ENCODE peak calls at places on chromosomes 1 and 21, in four cellular contexts. U, H, T and P are unnamed samples.

GRCh38 chr21:38498057-38498833 is at the start of gene ERG:
- DNase-seq in U (no peak), H (no peak), T (no peak), P (no peak)

GRCh38 chr1:217889401-217889800 is 258.3 kb downstream of the SPATA17 start:
- DNase-seq in U (no peak), H (peak), T (no peak), P (no peak)

GRCh38 chr1:231603598-231604275 is 22.9 kb upstream of the DISC1 start:
- DNase-seq in U (peak), H (peak), T (no peak), P (no peak)

GRCh38 chr1:115929846-115930245 is 46.5 kb upstream of the SLC22A15 start:
- DNase-seq in U (no peak), H (peak), T (no peak), P (no peak)

GRCh38 chr1:56389813-56390539 is 189.4 kb downstream of the PLPP3 start:
- DNase-seq in U (no peak), H (no peak), T (no peak), P (no peak)

GRCh38 chr1:160546942-160547341 is 23.9 kb upstream of the SLAMF6 start:
- DNase-seq in U (no peak), H (peak), T (no peak), P (no peak)

GRCh38 chr1:105894006-105894405 is 1162.5 kb upstream of the PRMT6 start:
- DNase-seq in U (no peak), H (no peak), T (no peak), P (no peak)

GRCh38 chr1:117009132-117009531 is 7.6 kb downstream of the CD101 start:
- DNase-seq in U (no peak), H (peak), T (no peak), P (no peak)

GRCh38 chr21:32248616-32249550 is 30.0 kb downstream of the MIS18A start:
- DNase-seq in U (no peak), H (no peak), T (no peak), P (no peak)

GRCh38 chr1:21344098-21344749 is 54.0 kb upstream of the ECE1 start:
- DNase-seq in U (no peak), H (no peak), T (no peak), P (no peak)

DNA sequence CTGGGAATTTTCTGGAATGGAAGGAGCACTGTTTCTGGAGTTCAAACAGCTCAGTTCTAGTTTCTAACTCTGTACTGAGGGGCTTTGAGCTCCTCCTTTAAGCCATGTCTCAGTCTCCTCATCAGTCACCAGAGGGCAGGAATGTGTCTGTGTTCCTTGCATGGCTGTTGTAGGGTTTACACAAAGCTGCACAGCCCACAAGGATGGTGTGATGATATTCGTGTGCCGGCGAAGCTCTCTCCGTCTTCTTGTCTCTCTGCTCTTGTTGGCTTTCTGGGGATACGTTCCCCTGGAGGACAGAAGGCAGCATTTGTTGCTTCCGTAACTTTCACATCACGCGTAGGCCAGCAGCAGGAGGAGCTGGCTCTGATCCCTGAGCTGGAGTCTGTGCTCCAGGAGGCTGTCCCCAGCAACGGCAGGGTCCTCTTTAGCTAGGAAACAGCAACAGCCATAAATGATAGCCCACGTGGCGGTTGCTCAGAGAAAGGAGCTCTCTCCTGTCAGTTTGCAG is 189.3 kb upstream of the VAMP3 start:
- DNase-seq in U (no peak), H (no peak), T (peak), P (no peak)
- TF ChIP-seq CTCF in U (no peak), H (no peak), T (no peak), P (no peak)

GRCh38 chr1:18486195-18486594 is 5.5 kb downstream of the KLHDC7A start:
- DNase-seq in U (no peak), H (peak), T (no peak), P (no peak)
- TF ChIP-seq CTCF in U (no peak), H (peak), T (no peak), P (no peak)

GRCh38 chr1:32758177-32758794 is 55.7 kb upstream of the SYNC start:
- DNase-seq in U (no peak), H (no peak), T (no peak), P (no peak)
- TF ChIP-seq CTCF in U (no peak), H (no peak), T (no peak), P (no peak)

GRCh38 chr1:25819496-25820246 is at the start of gene MTFR1L:
- DNase-seq in U (peak), H (peak), T (peak), P (peak)

GRCh38 chr1:25820247-25821111 is 725 bp downstream of the MTFR1L start:
- DNase-seq in U (no peak), H (peak), T (no peak), P (peak)

GRCh38 chr1:25818569-25818968 is 1.2 kb upstream of the MTFR1L start:
- DNase-seq in U (no peak), H (no peak), T (no peak), P (no peak)

GRCh38 chr1:25821630-25822091 is 1.9 kb downstream of the MTFR1L start:
- DNase-seq in U (no peak), H (no peak), T (no peak), P (no peak)

GRCh38 chr1:25821112-25821476 is 1.3 kb downstream of the MTFR1L start:
- DNase-seq in U (no peak), H (peak), T (no peak), P (no peak)
- TF ChIP-seq CTCF in U (no peak), H (no peak), T (no peak), P (no peak)

DNA sequence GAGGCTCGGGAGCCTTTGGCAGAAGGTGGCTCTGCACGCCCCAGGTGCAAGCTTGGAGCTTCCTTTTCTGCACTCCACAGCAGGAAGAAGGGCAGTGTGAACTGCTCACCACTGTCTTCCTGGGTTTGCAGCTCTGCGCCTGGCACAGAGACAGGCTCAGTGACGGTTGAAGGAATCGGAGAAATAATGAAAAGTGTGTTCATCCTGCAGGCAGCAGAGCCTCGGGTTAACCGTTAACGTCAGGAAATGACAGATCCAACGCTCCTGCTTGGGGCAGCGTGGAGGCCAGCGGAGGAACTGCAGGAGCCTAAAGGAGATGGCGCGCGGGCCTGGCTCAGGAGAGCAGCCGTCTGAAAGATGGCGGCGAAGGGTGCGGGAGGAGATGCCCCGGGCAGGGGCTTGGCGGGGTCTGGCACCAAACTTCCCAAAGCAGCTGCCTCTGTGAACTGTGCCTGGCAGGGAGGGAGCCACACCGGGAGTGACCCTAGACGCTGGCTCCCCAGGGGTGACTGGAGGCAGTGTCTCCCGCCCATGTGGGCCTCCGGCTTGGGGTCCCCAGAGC is 10.9 kb upstream of the SAMD11 start:
- DNase-seq in U (no peak), H (peak), T (no peak), P (no peak)
- TF ChIP-seq CTCF in U (no peak), H (peak), T (no peak), P (no peak)

GRCh38 chr1:38210612-38211177 is 164.1 kb upstream of the POU3F1 start:
- DNase-seq in U (no peak), H (no peak), T (no peak), P (no peak)

GRCh38 chr1:38209986-38210385 is 163.4 kb upstream of the POU3F1 start:
- DNase-seq in U (no peak), H (no peak), T (no peak), P (no peak)

GRCh38 chr1:38207275-38207674 is 160.7 kb upstream of the POU3F1 start:
- DNase-seq in U (no peak), H (no peak), T (no peak), P (no peak)

GRCh38 chr1:38207906-38208305 is 161.3 kb upstream of the POU3F1 start:
- DNase-seq in U (no peak), H (no peak), T (no peak), P (no peak)

GRCh38 chr1:38208720-38209632 is 162.4 kb upstream of the POU3F1 start:
- DNase-seq in U (no peak), H (no peak), T (no peak), P (no peak)
- TF ChIP-seq CTCF in U (no peak), H (no peak), T (no peak), P (no peak)

DNA sequence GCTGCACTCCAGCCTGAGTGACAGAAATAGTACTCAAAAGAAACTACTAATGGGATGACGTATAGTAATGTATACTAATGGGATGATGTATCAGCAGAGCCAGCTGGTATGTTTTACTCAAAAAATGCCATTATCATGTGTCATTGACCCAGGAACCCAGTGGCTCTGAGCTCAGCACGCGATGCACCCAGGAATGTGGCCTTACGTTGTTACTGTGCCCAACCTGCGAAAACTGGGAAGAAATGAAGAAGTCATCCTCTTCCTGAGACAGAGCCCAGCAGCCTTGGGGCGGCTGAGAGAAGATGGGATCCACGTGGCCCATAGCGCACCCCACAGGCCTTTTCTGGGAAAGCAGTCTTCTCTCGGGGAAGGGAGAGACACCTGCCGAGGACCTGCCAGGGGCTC is 8.8 kb downstream of the UBE2J2 start:
- DNase-seq in U (peak), H (no peak), T (no peak), P (no peak)
- TF ChIP-seq CTCF in U (no peak), H (peak), T (no peak), P (no peak)

DNA sequence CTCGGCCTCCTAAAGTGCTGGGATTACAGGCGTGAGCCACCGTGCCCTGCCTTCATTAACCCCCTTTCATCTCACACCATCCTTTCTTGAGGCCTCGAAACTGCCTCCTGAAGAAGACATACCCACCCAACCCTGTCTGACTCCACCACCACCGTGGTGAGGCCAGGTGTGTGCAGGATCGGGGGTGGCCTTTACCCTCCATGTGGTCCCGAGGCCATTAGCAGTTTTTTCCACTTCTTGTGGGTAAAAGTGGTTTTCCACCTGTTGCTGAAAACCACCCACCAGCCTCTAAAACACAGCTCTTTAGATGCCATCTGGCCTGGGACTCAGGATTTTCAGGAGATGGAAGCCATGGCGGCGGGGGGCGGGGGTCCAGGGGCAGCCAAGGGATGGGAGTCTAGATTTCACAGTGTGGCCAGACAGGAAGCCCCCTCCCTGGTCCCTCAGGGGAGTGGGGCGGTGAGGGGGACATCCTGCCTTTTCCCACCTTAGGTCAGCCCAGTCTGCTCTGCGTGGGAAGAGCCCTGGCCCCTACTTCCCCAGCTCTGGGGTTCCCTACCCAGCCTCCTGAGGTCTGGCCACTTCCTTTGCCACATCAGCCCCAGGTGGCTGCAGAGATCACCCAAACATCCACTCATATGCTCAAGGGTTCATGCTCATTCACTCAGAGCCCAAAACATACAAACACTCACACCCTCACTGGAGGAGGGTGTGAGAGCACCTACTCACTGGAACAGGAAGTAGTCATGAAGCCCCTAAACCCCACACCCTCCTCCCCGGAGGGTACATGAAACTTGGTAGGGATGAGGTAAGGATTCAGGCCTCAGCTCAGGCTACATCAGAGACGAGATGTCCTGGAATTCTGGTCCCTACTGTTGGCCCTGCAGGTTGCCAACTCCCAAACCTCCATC is 2.3 kb downstream of the FGR start:
- DNase-seq in U (no peak), H (peak), T (no peak), P (no peak)
- TF ChIP-seq CTCF in U (no peak), H (no peak), T (no peak), P (no peak)